ENCODE peak calls at places on chromosome 22, in four cellular contexts. S is K562, R is HepG2, C is A549. U is an unnamed sample.
A peak's percentile ranks its signal among the peaks of the same experiment; 100 is the strongest.

GRCh38 chr22:48654492-48654891 is 1173.2 kb downstream of the BRD1 start:
- DNase-seq in R (no peak), C (no peak), S (no peak), U (no peak)

GRCh38 chr22:32206774-32207758 is 2.2 kb upstream of the RFPL2 start:
- DNase-seq in C (peak; percentile 71), S (no peak), R (peak; percentile 41), U (no peak)

GRCh38 chr22:45425531-45426265 is 12.2 kb downstream of the RIBC2 start:
- DNase-seq in R (no peak), C (no peak), S (no peak), U (no peak)

GRCh38 chr22:47064016-47064415 is 301.6 kb downstream of the TBC1D22A start:
- DNase-seq in S (no peak), R (no peak), C (no peak), U (no peak)

GRCh38 chr22:26835929-26836528 is 178.6 kb downstream of the MIAT start:
- DNase-seq in C (peak; percentile 51), R (peak; percentile 26), S (peak; percentile 65), U (peak; percentile 23)

GRCh38 chr22:35140879-35141745 is 75.2 kb downstream of the ISX start:
- DNase-seq in S (peak; percentile 38), R (no peak), C (no peak), U (no peak)

GRCh38 chr22:27986459-27986858 is 67.4 kb upstream of the PITPNB start:
- DNase-seq in S (no peak), C (no peak), R (no peak), U (no peak)

GRCh38 chr22:41620646-41621098 is at the start of gene DESI1:
- DNase-seq in S (no peak), R (peak; percentile 21), C (peak; percentile 47), U (no peak)

GRCh38 chr22:17922925-17923898 is 101.1 kb downstream of the MICAL3 start:
- DNase-seq in R (no peak), S (no peak), C (no peak), U (peak; percentile 89)

GRCh38 chr22:42270512-42271190 is at the start of gene TCF20:
- DNase-seq in S (peak; percentile 88), C (peak; percentile 51), R (peak; percentile 66), U (peak; percentile 62)

GRCh38 chr22:20305894-20306645 is 13.8 kb downstream of the DGCR6L start:
- DNase-seq in R (no peak), C (no peak), S (peak; percentile 57), U (no peak)

GRCh38 chr22:26483439-26484359 is at the start of the genes HPS4 and SRRD:
- DNase-seq in S (peak; percentile 87), C (peak; percentile 86), R (peak; percentile 77), U (peak; percentile 88)

GRCh38 chr22:27212617-27213177 is 555.3 kb downstream of the MIAT start:
- DNase-seq in R (no peak), C (peak; percentile 88), S (no peak), U (peak; percentile 98)

GRCh38 chr22:43066844-43067385 is 22.3 kb downstream of the TTLL1 start:
- DNase-seq in S (no peak), C (no peak), R (no peak), U (peak; percentile 58)

GRCh38 chr22:46845281-46846153 is 83.1 kb downstream of the TBC1D22A start:
- DNase-seq in R (no peak), S (no peak), C (peak; percentile 12), U (peak; percentile 63)

GRCh38 chr22:20131593-20131855 is at the start of gene ZDHHC8:
- DNase-seq in R (no peak), C (no peak), S (peak; percentile 96), U (no peak)

GRCh38 chr22:45516923-45517675 is 14.4 kb downstream of the FBLN1 start:
- DNase-seq in C (peak; percentile 16), R (no peak), S (no peak), U (peak; percentile 62)

GRCh38 chr22:26322179-26322905 is 106.7 kb upstream of the ASPHD2 start:
- DNase-seq in C (no peak), R (no peak), S (no peak), U (peak; percentile 77)

GRCh38 chr22:28245579-28246224 is 326.6 kb upstream of the PITPNB start:
- DNase-seq in S (no peak), R (peak; percentile 37), C (no peak), U (no peak)

GRCh38 chr22:45997077-45997774 is 20.3 kb upstream of the WNT7B start:
- DNase-seq in S (peak; percentile 26), C (no peak), R (no peak), U (peak; percentile 95)

GRCh38 chr22:27331526-27332281 is 469.9 kb downstream of the MN1 start:
- DNase-seq in C (peak; percentile 66), S (no peak), R (peak; percentile 6), U (peak; percentile 27)

GRCh38 chr22:39967103-39967829 is 7.1 kb downstream of the TMA7B start:
- DNase-seq in S (no peak), C (peak; percentile 11), R (no peak), U (peak; percentile 45)

GRCh38 chr22:36644333-36644757 is 59.2 kb downstream of the CACNG2 start:
- DNase-seq in S (peak; percentile 48), R (peak; percentile 51), C (peak; percentile 69), U (peak; percentile 92)

GRCh38 chr22:42388130-42388797 is 43.9 kb downstream of the NFAM1 start:
- DNase-seq in C (no peak), R (no peak), S (no peak), U (peak; percentile 17)

GRCh38 chr22:47923011-47923427 is 1160.6 kb downstream of the TBC1D22A start:
- DNase-seq in S (no peak), C (no peak), R (no peak), U (no peak)

GRCh38 chr22:45504703-45505341 is 2.1 kb downstream of the FBLN1 start:
- DNase-seq in S (no peak), R (no peak), C (no peak), U (peak; percentile 37)

GRCh38 chr22:24107668-24108067 is 73.6 kb upstream of the SUSD2 start:
- DNase-seq in R (no peak), C (no peak), S (no peak), U (peak; percentile 90)

GRCh38 chr22:25084405-25085107 is 115.1 kb upstream of the CRYBB3 start:
- DNase-seq in R (no peak), S (no peak), C (no peak), U (no peak)

GRCh38 chr22:20721409-20722218 is 52.3 kb upstream of the SERPIND1 start:
- DNase-seq in C (no peak), R (no peak), S (peak; percentile 23), U (no peak)

GRCh38 chr22:46007003-46007847 is 30.3 kb upstream of the WNT7B start:
- DNase-seq in S (no peak), C (peak; percentile 66), R (no peak), U (peak; percentile 72)

GRCh38 chr22:45575173-45575572 is 72.5 kb downstream of the FBLN1 start:
- DNase-seq in S (no peak), R (no peak), C (no peak), U (no peak)

GRCh38 chr22:32644252-32645100 is 157.0 kb upstream of the TIMP3 start:
- DNase-seq in R (peak; percentile 98), C (no peak), S (no peak), U (peak; percentile 59)

GRCh38 chr22:47434336-47435203 is 672.1 kb downstream of the TBC1D22A start:
- DNase-seq in C (no peak), S (no peak), R (no peak), U (no peak)

GRCh38 chr22:16917144-16918003 is 90.6 kb downstream of the GAB4 start:
- DNase-seq in C (peak; percentile 65), R (peak; percentile 57), S (peak; percentile 75), U (peak; percentile 15)

GRCh38 chr22:26847046-26847445 is 189.7 kb downstream of the MIAT start:
- DNase-seq in S (no peak), R (no peak), C (no peak), U (no peak)

GRCh38 chr22:50724616-50725015 is 13.4 kb upstream of the ACR start:
- DNase-seq in C (no peak), R (no peak), S (no peak), U (no peak)

GRCh38 chr22:26617251-26618199 is at the start of gene CRYBB1:
- DNase-seq in S (peak; percentile 28), R (no peak), C (no peak), U (peak; percentile 36)

GRCh38 chr22:42608481-42609361 is 6.0 kb downstream of the POLDIP3 start:
- DNase-seq in S (no peak), C (no peak), R (no peak), U (peak; percentile 76)

GRCh38 chr22:44102856-44103255 is 77.9 kb upstream of the PARVG start:
- DNase-seq in C (no peak), R (no peak), S (no peak), U (no peak)
- TF ChIP-seq MAFK in C (no peak), R (no peak), S (no peak), U (no peak)

DNA sequence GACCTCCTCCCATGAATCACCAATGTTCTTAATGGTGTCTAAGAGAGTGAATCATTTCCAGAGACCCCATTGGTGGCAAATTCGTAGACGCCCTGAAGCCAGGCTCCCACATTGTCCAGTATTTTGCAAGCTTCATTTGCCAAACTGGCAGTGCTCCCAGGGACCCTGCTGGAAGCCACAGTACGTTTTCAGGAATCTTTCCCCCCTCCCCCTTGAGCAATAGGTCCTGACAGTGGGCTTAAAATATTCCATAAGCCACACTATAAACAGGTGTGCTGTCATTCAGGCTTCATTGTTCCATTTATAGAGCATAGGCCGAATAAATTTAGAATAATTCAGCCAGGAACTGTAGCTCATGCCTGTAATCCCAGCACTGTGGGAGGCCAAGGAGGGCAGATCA is 125.3 kb downstream of the MORC2 start:
- DNase-seq in R (no peak), C (no peak), S (no peak), U (no peak)
- TF ChIP-seq SMC3 in R (no peak), C (no peak), S (no peak), U (no peak)

DNA sequence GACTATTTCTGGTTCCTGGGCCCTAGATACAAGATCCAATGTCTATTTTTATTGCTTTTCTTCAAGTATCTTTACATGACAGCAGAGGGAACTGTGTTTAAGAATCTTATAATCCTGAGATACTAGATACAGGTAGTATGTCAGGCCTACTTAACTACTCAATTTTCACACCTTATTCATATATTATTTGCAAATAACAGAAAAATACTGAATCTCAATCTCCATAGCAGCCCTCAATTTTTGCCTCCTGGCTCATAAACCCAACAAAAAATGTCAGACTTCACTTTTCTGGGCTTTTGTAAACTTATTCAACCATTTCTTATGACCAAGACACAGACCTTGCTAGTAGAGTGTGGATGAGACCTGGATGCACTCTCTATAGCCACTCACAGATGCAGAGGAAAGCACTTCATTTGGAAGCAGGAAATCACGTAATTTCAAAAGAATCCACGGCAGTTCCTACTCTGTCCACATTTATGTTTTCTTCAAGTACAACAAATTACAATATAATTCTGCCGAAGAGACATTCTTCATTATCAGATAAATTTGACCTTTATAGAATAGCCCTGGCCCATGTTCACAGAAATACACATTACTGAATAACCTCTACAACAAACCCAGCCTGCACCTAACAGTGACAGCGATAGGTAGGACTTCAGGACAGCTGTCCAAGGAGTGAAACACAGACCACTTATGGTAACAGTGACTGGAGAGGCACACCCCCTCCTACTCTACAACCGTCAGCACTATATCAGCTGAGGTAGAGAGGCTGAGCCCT is 62.0 kb upstream of the YPEL1 start:
- DNase-seq in S (no peak), C (no peak), R (no peak), U (peak; percentile 31)
- TF ChIP-seq MAFK in S (no peak), C (no peak), R (no peak), U (no peak)

GRCh38 chr22:49667236-49667635 is 160.4 kb downstream of the BRD1 start:
- DNase-seq in R (no peak), C (no peak), S (no peak), U (no peak)
- TF ChIP-seq SMC3 in R (no peak), C (no peak), S (no peak), U (no peak)